ENCODE peak calls at places on chromosome 16, in ten cellular contexts. B is Daoy; F is thoracic aorta; W is NCI-H524; R is AG09319; Y is sigmoid colon; V is activated naive CD4-positive, alpha-beta T cell treated with anti-CD3 and anti-CD28 coated beads for 36 hours; P is skeletal muscle cell; N is NCI-H2081; M is effector CD4-positive, alpha-beta T cell. J is an unnamed sample.

GRCh38 chr16:12228607-12229499 is 252.3 kb downstream of the SNX29 start:
- DNase-seq in N (no peak), P (no peak), R (peak), V (peak), W (peak), M (no peak), Y (no peak), F (no peak), B (peak), J (no peak)

GRCh38 chr16:19745286-19746018 is 27.4 kb downstream of the IQCK start:
- DNase-seq in P (peak), B (peak), F (no peak), V (no peak), Y (no peak), W (no peak), M (no peak), R (peak), N (no peak), J (no peak)

GRCh38 chr16:54281535-54282201 is 4.9 kb downstream of the IRX3 start:
- DNase-seq in Y (no peak), P (no peak), V (no peak), F (no peak), B (no peak), N (no peak), W (no peak), R (no peak), M (no peak), J (no peak)

GRCh38 chr16:2056077-2056476 is 8.3 kb downstream of the TSC2 start:
- DNase-seq in V (no peak), P (no peak), Y (no peak), N (no peak), R (no peak), B (no peak), F (no peak), W (no peak), M (no peak), J (no peak)

GRCh38 chr16:1871974-1872635 is at the start of gene MEIOB:
- DNase-seq in W (no peak), V (peak), Y (no peak), F (no peak), B (peak), R (no peak), N (no peak), M (no peak), P (no peak), J (no peak)

GRCh38 chr16:10465821-10466220 is 80.0 kb downstream of the ATF7IP2 start:
- DNase-seq in R (no peak), P (no peak), F (no peak), V (no peak), M (no peak), W (no peak), Y (no peak), B (no peak), N (no peak), J (no peak)

GRCh38 chr16:67967956-67968439 is 439 bp downstream of the SLC12A4 start:
- DNase-seq in N (no peak), F (no peak), P (no peak), V (peak), M (peak), W (no peak), R (no peak), B (peak), Y (no peak), J (peak)

GRCh38 chr16:15564619-15565339 is 78.2 kb downstream of the MARF1 start:
- DNase-seq in M (no peak), P (no peak), W (no peak), F (no peak), V (no peak), B (no peak), N (no peak), R (no peak), Y (no peak), J (no peak)

GRCh38 chr16:1612320-1613111 is at the start of gene CRAMP1:
- DNase-seq in R (no peak), B (peak), V (peak), W (no peak), M (no peak), P (no peak), Y (peak), F (no peak), N (no peak), J (peak)

GRCh38 chr16:681746-682427 is 1.7 kb downstream of the STUB1 start:
- DNase-seq in Y (no peak), N (no peak), R (no peak), F (no peak), P (no peak), M (no peak), W (no peak), V (no peak), B (no peak), J (no peak)

GRCh38 chr16:84292032-84292431 is 2.6 kb upstream of the WFDC1 start:
- DNase-seq in N (peak), B (peak), W (no peak), P (no peak), Y (no peak), R (no peak), V (no peak), F (no peak), M (no peak), J (no peak)

GRCh38 chr16:3946604-3947180 is 66.2 kb upstream of the CREBBP start:
- DNase-seq in N (no peak), P (no peak), Y (no peak), F (no peak), B (no peak), V (no peak), W (no peak), R (no peak), M (no peak), J (no peak)

GRCh38 chr16:1019234-1019933 is 37.8 kb downstream of the SOX8 start:
- DNase-seq in B (peak), M (no peak), N (no peak), R (peak), F (no peak), Y (no peak), W (peak), P (no peak), V (no peak), J (no peak)

GRCh38 chr16:10181196-10182162 is 749 bp downstream of the GRIN2A start:
- DNase-seq in W (peak), V (peak), M (no peak), R (peak), P (no peak), Y (peak), B (peak), F (no peak), N (no peak), J (peak)

GRCh38 chr16:84585886-84586285 is 32.0 kb downstream of the COTL1 start:
- DNase-seq in W (no peak), N (peak), P (no peak), B (peak), F (no peak), V (no peak), R (no peak), Y (no peak), M (no peak), J (peak)

GRCh38 chr16:46883353-46883689 is 841 bp upstream of the GPT2 start:
- DNase-seq in N (peak), V (no peak), B (no peak), Y (no peak), R (no peak), W (no peak), F (no peak), M (no peak), P (no peak), J (no peak)

GRCh38 chr16:50037791-50038190 is 12.8 kb downstream of the CNEP1R1 start:
- DNase-seq in Y (no peak), R (no peak), F (no peak), P (no peak), M (no peak), B (no peak), V (no peak), W (no peak), N (no peak), J (no peak)

GRCh38 chr16:14392960-14393359 is 237.1 kb downstream of the PARN start:
- DNase-seq in P (no peak), F (no peak), R (no peak), N (no peak), B (no peak), Y (no peak), V (no peak), W (no peak), M (no peak), J (peak)

GRCh38 chr16:71467810-71468209 is 5.8 kb upstream of the ZNF23 start:
- DNase-seq in Y (no peak), R (no peak), P (no peak), N (no peak), V (peak), F (no peak), M (peak), W (no peak), B (peak), J (peak)

GRCh38 chr16:27847030-27847550 is 216.4 kb downstream of the GSG1L start:
- DNase-seq in R (no peak), B (peak), Y (peak), P (no peak), V (no peak), W (no peak), N (no peak), F (no peak), M (no peak), J (no peak)

GRCh38 chr16:82665025-82665424 is 38.3 kb downstream of the CDH13 start:
- DNase-seq in P (no peak), F (no peak), N (no peak), Y (no peak), M (no peak), B (no peak), R (no peak), W (no peak), V (no peak), J (no peak)

GRCh38 chr16:3461120-3461519 is 17.6 kb downstream of the NAA60 start:
- DNase-seq in M (peak), V (peak), R (no peak), P (no peak), W (no peak), N (no peak), Y (no peak), F (no peak), B (no peak), J (no peak)

GRCh38 chr16:85553436-85554113 is 59.5 kb upstream of the GSE1 start:
- DNase-seq in N (peak), M (peak), R (no peak), V (peak), F (no peak), Y (no peak), P (no peak), B (peak), W (peak), J (peak)

GRCh38 chr16:66286527-66286926 is 80.0 kb upstream of the CDH5 start:
- DNase-seq in W (no peak), F (no peak), B (no peak), N (no peak), M (no peak), Y (peak), V (no peak), R (no peak), P (no peak), J (no peak)

GRCh38 chr16:70789231-70789926 is 11.6 kb downstream of the VAC14 start:
- DNase-seq in F (no peak), P (peak), N (no peak), B (peak), R (peak), M (no peak), W (no peak), Y (peak), V (no peak), J (no peak)

GRCh38 chr16:48916566-48916965 is 306.6 kb upstream of the N4BP1 start:
- DNase-seq in N (no peak), M (no peak), W (no peak), B (no peak), V (no peak), R (no peak), Y (no peak), P (no peak), F (no peak), J (no peak)

GRCh38 chr16:31033709-31034492 is 543 bp downstream of the STX4 start:
- DNase-seq in N (peak), P (peak), M (peak), W (peak), V (peak), F (peak), Y (peak), R (peak), B (peak), J (peak)

GRCh38 chr16:2490190-2491105 is 15.5 kb downstream of the TBC1D24 start:
- DNase-seq in P (no peak), Y (no peak), N (no peak), M (no peak), F (no peak), R (no peak), B (no peak), V (no peak), W (peak), J (no peak)

GRCh38 chr16:13291934-13292333 is 390.5 kb downstream of the SHISA9 start:
- DNase-seq in B (no peak), Y (no peak), M (no peak), R (no peak), W (no peak), P (no peak), N (no peak), V (no peak), F (no peak), J (no peak)

GRCh38 chr16:14309906-14310305 is 238.8 kb downstream of the MRTFB start:
- DNase-seq in R (no peak), N (no peak), F (no peak), M (no peak), P (no peak), Y (no peak), V (peak), W (no peak), B (peak), J (no peak)

GRCh38 chr16:4332083-4332482 is 16.2 kb downstream of the GLIS2 start:
- DNase-seq in N (no peak), P (no peak), B (no peak), V (no peak), Y (peak), R (no peak), W (no peak), F (no peak), M (no peak), J (no peak)

GRCh38 chr16:6926762-6927161 is 405.9 kb upstream of the RBFOX1 start:
- DNase-seq in M (no peak), N (no peak), P (no peak), R (no peak), Y (no peak), W (no peak), V (no peak), F (no peak), B (no peak), J (no peak)

J was measured in MM.1S.